ENCODE peak calls at places on chromosomes 2 and 18, in five cellular contexts. A is HuH-7, B is left cardiac atrium, H is astrocyte, D is heart right ventricle. P is an unnamed sample.

GRCh38 chr18:56240405-56240804 is 398.0 kb downstream of the TXNL1 start:
- DNase-seq in A (no peak), B (no peak), H (peak), D (no peak), P (no peak)

GRCh38 chr2:113024730-113025129 is 19.5 kb downstream of the IL36A start:
- DNase-seq in A (no peak), B (no peak), H (no peak), D (no peak), P (no peak)

GRCh38 chr2:223526106-223526505 is 76.1 kb downstream of the SCG2 start:
- DNase-seq in A (no peak), B (no peak), H (peak), D (no peak), P (no peak)

GRCh38 chr2:213199871-213200270 is 48.5 kb upstream of the IKZF2 start:
- DNase-seq in A (no peak), B (no peak), H (no peak), D (no peak), P (no peak)

GRCh38 chr2:168929031-168929430 is 27.9 kb downstream of the G6PC2 start:
- DNase-seq in A (no peak), B (no peak), H (no peak), D (no peak), P (no peak)

GRCh38 chr2:118614856-118615255 is 232.6 kb downstream of the EN1 start:
- DNase-seq in A (no peak), B (no peak), H (peak), D (no peak), P (no peak)

GRCh38 chr2:201136889-201137321 is 20.9 kb downstream of the CFLAR start:
- DNase-seq in A (no peak), B (no peak), H (no peak), D (no peak), P (no peak)

GRCh38 chr2:181077128-181077709 is 96.8 kb downstream of the UBE2E3 start:
- DNase-seq in A (peak), B (no peak), H (peak), D (no peak), P (no peak)

GRCh38 chr2:29817846-29818680 is 103.3 kb downstream of the ALK start:
- DNase-seq in A (no peak), B (no peak), H (peak), D (no peak), P (no peak)

GRCh38 chr2:84914334-84914733 is 8.9 kb downstream of the TMSB10 start:
- DNase-seq in A (no peak), B (no peak), H (no peak), D (no peak), P (no peak)

P was measured in Caco-2.